ENCODE peak calls at places on chromosomes 2 and 18, in six cellular contexts. Z is keratinocyte; M is aorta; K is suprapubic skin; W is tibial nerve; S is CD8-positive, alpha-beta memory T cell. V is an unnamed sample. For H3K4me1, the result is how much of the 10 kb centered on the place peaks cover.

GRCh38 chr2:80136338-80136737 is 168.2 kb downstream of the LRRTM1 start:
- DNase-seq in W (no peak), S (no peak), M (no peak), Z (no peak), K (no peak), V (no peak)

GRCh38 chr2:214104967-214105366 is 305.9 kb upstream of the VWC2L start:
- DNase-seq in S (no peak), M (no peak), W (no peak), Z (no peak), K (no peak), V (no peak)

GRCh38 chr2:59540864-59541263 is 1012.6 kb downstream of the BCL11A start:
- DNase-seq in S (no peak), W (no peak), M (no peak), Z (no peak), K (no peak), V (no peak)

GRCh38 chr2:222427606-222428320 is 3.4 kb downstream of the SGPP2 start:
- DNase-seq in M (no peak), K (no peak), S (no peak), W (no peak), Z (no peak), V (no peak)

GRCh38 chr18:12776821-12777471 is 74.1 kb downstream of the PSMG2 start:
- DNase-seq in M (no peak), K (no peak), S (no peak), Z (no peak), W (no peak), V (no peak)

GRCh38 chr18:8803063-8803795 is 97.9 kb downstream of the MTCL1 start:
- DNase-seq in Z (no peak), K (no peak), S (no peak), M (no peak), W (no peak), V (no peak)

GRCh38 chr2:11829947-11830707 is 83.7 kb downstream of the LPIN1 start:
- DNase-seq in K (no peak), S (peak), Z (peak), W (peak), M (peak), V (peak)

GRCh38 chr2:75431757-75432156 is 129.0 kb downstream of the EVA1A start:
- DNase-seq in W (no peak), Z (no peak), S (no peak), M (no peak), K (no peak), V (no peak)

GRCh38 chr2:7191927-7192326 is 274.7 kb downstream of the RNF144A start:
- DNase-seq in M (no peak), Z (peak), K (no peak), S (no peak), W (no peak), V (no peak)

DNA sequence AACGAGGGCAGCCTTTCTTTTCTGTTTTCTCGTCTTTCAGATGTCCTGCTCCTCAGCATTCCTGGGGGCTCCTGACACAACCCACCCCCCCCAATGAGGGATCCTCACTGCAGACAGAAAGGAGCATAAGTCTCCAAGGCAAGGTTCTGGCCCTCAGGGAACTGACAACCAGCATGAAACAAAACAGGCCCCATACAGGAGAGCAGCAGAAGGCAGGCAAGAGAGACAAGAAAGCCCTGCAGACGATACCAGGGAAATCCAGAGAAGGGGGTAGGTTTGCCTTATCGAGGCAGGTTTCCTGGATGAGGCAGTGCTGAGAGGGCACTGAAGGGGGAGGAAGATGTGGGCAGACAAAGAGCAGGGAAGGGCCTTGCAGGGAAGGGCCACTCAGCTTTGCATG is 103.9 kb upstream of the EPAS1 start:
- DNase-seq in Z (no peak), K (no peak), M (no peak), S (no peak), W (no peak), V (no peak)
- H3K4me3 ChIP-seq in Z (no peak), K (no peak), M (no peak), S (no peak), W (no peak), V (no peak)

DNA sequence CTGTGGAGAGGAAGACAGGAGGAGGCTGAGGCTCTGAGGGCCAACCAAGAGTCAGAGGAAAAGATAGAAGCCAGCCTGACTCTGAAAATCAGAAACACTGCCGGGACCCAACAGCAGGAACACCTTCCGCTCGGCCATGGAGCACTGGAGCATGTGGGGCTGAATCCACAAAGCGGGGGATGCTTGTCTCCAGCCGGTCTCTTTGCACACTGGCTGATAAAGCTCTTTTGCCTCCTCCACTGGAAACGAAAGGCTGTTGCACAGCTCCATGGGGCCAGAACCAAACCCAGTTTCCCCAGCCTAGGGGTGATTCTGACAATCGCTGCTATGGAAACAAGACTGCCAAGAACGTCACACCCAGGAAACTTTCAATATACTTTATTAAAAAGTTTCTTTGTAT is 90.3 kb downstream of the COL6A3 start:
- DNase-seq in M (no peak), W (no peak), Z (no peak), S (no peak), K (no peak), V (no peak)
- H3K4me1 ChIP-seq in M (under half), W (half or more), Z (under half), S (under half), K (under half), V (under half)

GRCh38 chr2:111689174-111689573 is 194.8 kb downstream of the ANAPC1 start:
- DNase-seq in W (no peak), S (no peak), M (no peak), Z (no peak), K (no peak), V (no peak)

GRCh38 chr2:111688501-111688900 is 195.5 kb downstream of the ANAPC1 start:
- DNase-seq in K (no peak), W (no peak), S (no peak), M (no peak), Z (no peak), V (no peak)

GRCh38 chr2:111687911-111688310 is 196.1 kb downstream of the ANAPC1 start:
- DNase-seq in W (no peak), S (no peak), M (no peak), K (no peak), Z (no peak), V (no peak)

GRCh38 chr2:111685342-111685741 is 198.7 kb downstream of the ANAPC1 start:
- DNase-seq in Z (no peak), S (no peak), K (no peak), M (no peak), W (no peak), V (no peak)

DNA sequence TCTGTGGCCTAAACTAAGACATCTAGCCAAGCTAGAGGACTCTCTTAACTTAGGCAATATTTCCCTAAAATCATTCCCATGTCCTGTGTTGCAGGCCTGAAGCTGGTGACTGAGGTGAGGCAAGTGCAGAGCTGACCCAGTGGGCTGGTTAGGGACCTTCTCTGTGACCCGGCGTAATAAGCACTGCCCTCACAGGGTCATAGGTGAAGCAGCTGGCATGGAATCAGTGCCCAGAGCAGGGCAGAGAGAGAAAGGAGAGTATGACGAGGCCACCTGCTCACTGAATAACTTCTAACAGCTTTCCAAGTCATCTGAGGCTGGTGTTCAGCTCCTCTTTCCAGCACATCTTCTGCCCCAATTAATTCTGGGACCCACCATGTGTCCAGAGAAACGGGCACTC is 197.0 kb downstream of the ANAPC1 start:
- DNase-seq in K (no peak), W (no peak), S (no peak), Z (no peak), M (no peak), V (no peak)
- H3K27ac ChIP-seq in K (no peak), W (no peak), S (no peak), Z (no peak), M (no peak), V (no peak)

GRCh38 chr18:42024131-42024530 is 69.1 kb downstream of the PIK3C3 start:
- DNase-seq in M (no peak), W (no peak), S (no peak), Z (no peak), K (no peak), V (no peak)

DNA sequence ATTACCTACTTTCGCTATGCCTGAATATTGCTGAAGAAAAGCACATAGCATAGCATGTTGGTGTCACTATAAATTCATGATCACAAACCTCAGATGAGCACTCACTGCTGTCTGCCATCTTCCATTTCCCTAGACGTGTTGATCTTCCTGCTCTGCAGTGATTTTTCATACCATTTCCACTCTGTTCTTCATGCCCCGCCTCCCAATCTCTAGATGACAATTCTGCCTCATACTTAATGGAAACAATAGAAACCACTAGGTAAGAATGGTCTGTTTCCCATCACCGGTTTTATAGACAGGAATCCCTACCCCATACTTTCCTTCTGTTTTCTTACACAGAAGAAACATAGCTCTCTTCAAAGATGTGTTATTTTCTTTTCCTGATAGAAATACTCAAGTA is 63.8 kb downstream of the PIK3C3 start:
- DNase-seq in Z (no peak), W (no peak), K (no peak), S (no peak), M (no peak), V (no peak)
- H3K4me3 ChIP-seq in Z (no peak), W (no peak), K (no peak), S (no peak), M (no peak), V (no peak)

DNA sequence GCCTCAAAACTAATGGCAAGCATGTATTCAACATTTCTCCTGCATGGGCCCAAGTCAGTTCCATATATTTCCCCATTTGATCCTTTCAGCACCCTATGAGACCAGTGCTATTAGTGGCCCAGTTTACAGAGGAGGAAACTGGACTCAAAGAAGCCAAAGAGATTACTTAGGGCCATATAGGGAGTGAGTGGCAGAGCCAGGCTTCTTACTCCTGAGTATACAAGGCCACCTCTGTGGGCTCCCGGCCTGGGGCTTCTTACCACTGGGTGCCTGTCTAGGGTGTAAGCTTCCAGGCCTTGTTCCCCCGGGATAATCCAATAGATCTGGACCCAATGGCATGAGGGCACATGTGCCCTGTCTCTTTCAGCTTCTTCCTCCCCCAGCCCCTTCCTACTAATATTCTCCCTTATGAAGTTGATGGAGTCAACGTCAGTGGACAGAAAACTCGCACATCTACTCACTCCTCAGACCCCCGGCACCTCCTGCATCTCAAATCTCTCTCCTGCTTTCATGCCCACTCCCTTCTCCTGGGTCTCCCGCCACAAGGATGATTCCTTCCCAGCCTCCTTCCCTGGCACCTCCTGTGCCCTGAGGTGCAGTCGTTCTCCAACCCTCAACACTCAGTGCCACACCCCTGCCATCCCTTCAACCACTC is 222.6 kb downstream of the ANAPC1 start:
- DNase-seq in W (no peak), S (no peak), K (no peak), M (no peak), Z (no peak), V (no peak)
- H3K4me1 ChIP-seq in W (under half), S (under half), K (under half), M (under half), Z (under half), V (under half)

DNA sequence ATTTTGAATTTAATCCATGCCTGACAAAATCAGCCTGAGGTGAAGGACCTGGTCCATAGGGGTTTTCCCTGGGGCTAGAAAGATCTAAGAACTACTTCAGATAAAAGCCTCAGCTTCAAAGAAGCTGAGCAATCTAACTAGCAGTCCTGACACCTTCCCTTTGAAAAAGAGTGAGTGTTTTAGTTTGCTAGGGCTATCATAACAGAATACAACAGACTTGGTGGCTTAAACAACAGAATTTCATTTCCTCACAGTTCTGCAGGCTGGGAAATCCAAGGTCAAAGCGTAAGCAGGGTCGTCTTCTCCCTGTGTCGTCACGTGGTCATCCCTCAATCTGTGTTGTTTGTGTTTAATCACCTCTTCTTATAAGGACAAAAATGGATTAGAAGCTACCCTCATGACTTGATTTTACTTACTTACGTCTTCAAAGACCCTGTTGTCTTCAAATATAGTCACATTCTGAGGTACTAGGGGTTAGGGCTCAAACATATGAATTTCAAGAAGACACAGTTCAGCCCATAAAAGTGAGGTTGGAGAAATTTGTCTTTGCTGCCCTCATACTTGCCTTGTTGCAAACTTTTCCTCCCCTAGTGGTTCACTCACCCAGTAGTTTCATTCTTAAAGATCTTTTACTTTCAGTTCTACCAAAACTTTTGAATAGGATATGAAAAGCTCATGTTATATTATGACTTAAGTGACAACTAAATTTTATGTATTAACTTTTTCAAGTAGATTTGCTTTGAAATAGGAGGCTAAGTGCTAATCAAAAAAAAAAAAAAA is 673.8 kb downstream of the ARHGAP15 start:
- DNase-seq in S (no peak), K (no peak), Z (no peak), W (no peak), M (no peak), V (no peak)
- H3K27ac ChIP-seq in S (no peak), K (no peak), Z (no peak), W (no peak), M (no peak), V (no peak)

GRCh38 chr2:170408461-170409163 is 230.7 kb downstream of the MYO3B start:
- DNase-seq in Z (no peak), M (no peak), K (no peak), S (no peak), W (no peak), V (no peak)

GRCh38 chr2:170405326-170405725 is 227.4 kb downstream of the MYO3B start:
- DNase-seq in Z (no peak), M (no peak), K (no peak), W (no peak), S (no peak), V (no peak)

GRCh38 chr2:170404846-170405245 is 226.9 kb downstream of the MYO3B start:
- DNase-seq in M (no peak), W (no peak), Z (no peak), S (no peak), K (no peak), V (no peak)

GRCh38 chr2:170411660-170412059 is 233.7 kb downstream of the MYO3B start:
- DNase-seq in W (no peak), Z (no peak), K (no peak), S (no peak), M (no peak), V (no peak)

GRCh38 chr2:170409164-170409535 is 231.2 kb downstream of the MYO3B start:
- DNase-seq in S (peak), M (peak), Z (peak), W (peak), K (peak), V (no peak)
- H3K4me3 ChIP-seq in S (no peak), M (no peak), Z (no peak), W (no peak), K (no peak), V (no peak)

V was measured in RWPE2.